ENCODE peak calls at places on chromosomes 3 and 15, in five cellular contexts. P is T follicular helper cell; Y is NCI-H2171 treated with DMSO at 0.1 percent for 48 hours; T is natural killer cell treated with Interleukin-12 subunit alpha and Interleukin-12 subunit beta and Interleukin-15 and Interleukin-18, amount 100 ng/mL, for 72 hours; M is mammary epithelial cell. X is an unnamed sample.

GRCh38 chr3:171532294-171532693 is 72.1 kb upstream of the TNIK start:
- DNase-seq in M (no peak), T (no peak), Y (no peak), P (no peak), X (no peak)

GRCh38 chr3:72306800-72307341 is 521.9 kb upstream of the PROK2 start:
- DNase-seq in P (no peak), Y (peak), M (no peak), T (no peak), X (no peak)

GRCh38 chr15:36356978-36357582 is 222.3 kb upstream of the CDIN1 start:
- DNase-seq in M (no peak), P (no peak), T (no peak), Y (no peak), X (no peak)

GRCh38 chr3:41682996-41683395 is 278.9 kb downstream of the ULK4 start:
- DNase-seq in Y (no peak), P (no peak), T (no peak), M (peak), X (no peak)

GRCh38 chr3:193970773-193971206 is 165.2 kb upstream of the HES1 start:
- DNase-seq in T (no peak), M (peak), P (no peak), Y (no peak), X (no peak)

GRCh38 chr3:123378409-123378915 is 70.4 kb downstream of the ADCY5 start:
- DNase-seq in Y (no peak), T (no peak), P (no peak), M (no peak), X (no peak)

GRCh38 chr3:169345662-169346331 is 317.7 kb downstream of the MECOM start:
- DNase-seq in P (no peak), T (no peak), Y (no peak), M (peak), X (no peak)

GRCh38 chr3:80769683-80770082 is 991.8 kb downstream of the GBE1 start:
- DNase-seq in M (no peak), T (no peak), Y (no peak), P (no peak), X (no peak)

GRCh38 chr15:40337597-40337996 is 3.1 kb downstream of the CCDC9B start:
- DNase-seq in M (no peak), P (no peak), T (no peak), Y (no peak), X (no peak)

GRCh38 chr3:5811051-5811450 is 623.5 kb downstream of the EDEM1 start:
- DNase-seq in Y (no peak), T (no peak), P (no peak), M (no peak), X (no peak)

GRCh38 chr3:106440672-106441071 is 571.9 kb upstream of the CBLB start:
- DNase-seq in T (no peak), Y (no peak), M (no peak), P (no peak), X (no peak)

GRCh38 chr3:44962606-44963393 is 13.2 kb downstream of the ZDHHC3 start:
- DNase-seq in T (no peak), Y (no peak), M (peak), P (no peak), X (no peak)

GRCh38 chr3:9149566-9149965 is 99.9 kb downstream of the SRGAP3 start:
- DNase-seq in T (no peak), P (no peak), Y (no peak), M (peak), X (no peak)

GRCh38 chr3:129824926-129825541 is 68.5 kb downstream of the TMCC1 start:
- DNase-seq in Y (peak), T (no peak), P (peak), M (peak), X (peak)

GRCh38 chr15:31504462-31504839 is 177.8 kb downstream of the KLF13 start:
- DNase-seq in Y (no peak), P (no peak), M (peak), T (no peak), X (no peak)

GRCh38 chr15:41966414-41966812 is 5.9 kb downstream of the EHD4 start:
- DNase-seq in T (no peak), M (no peak), Y (no peak), P (no peak), X (no peak)

GRCh38 chr15:89863918-89864317 is 29.9 kb downstream of the AP3S2 start:
- DNase-seq in M (no peak), P (no peak), T (no peak), Y (no peak), X (no peak)

GRCh38 chr3:839981-840380 is 252.8 kb upstream of the CNTN6 start:
- DNase-seq in M (no peak), T (no peak), P (no peak), Y (no peak), X (no peak)

GRCh38 chr3:100107227-100107626 is 7.1 kb downstream of the FILIP1L start:
- DNase-seq in M (peak), Y (peak), P (no peak), T (no peak), X (no peak)

GRCh38 chr15:25251700-25252390 is 187.0 kb downstream of the UBE3A start:
- DNase-seq in P (no peak), T (no peak), M (no peak), Y (no peak), X (no peak)

GRCh38 chr15:58038426-58039106 is 26.9 kb downstream of the ALDH1A2 start:
- DNase-seq in P (no peak), T (no peak), M (peak), Y (peak), X (peak)

GRCh38 chr3:122947621-122948202 is 79.9 kb downstream of the SEMA5B start:
- DNase-seq in M (no peak), Y (no peak), T (no peak), P (no peak), X (no peak)

GRCh38 chr15:67542462-67543347 is at the start of gene MAP2K5:
- DNase-seq in P (peak), T (peak), Y (peak), M (peak), X (peak)

GRCh38 chr3:52894756-52895155 is 2.6 kb downstream of the STIMATE start:
- DNase-seq in M (no peak), Y (no peak), P (no peak), T (no peak), X (no peak)

GRCh38 chr3:124168271-124168670 is 176.3 kb upstream of the ROPN1 start:
- DNase-seq in T (no peak), M (peak), Y (no peak), P (no peak), X (no peak)

GRCh38 chr3:52742418-52743041 is 28.2 kb downstream of the NEK4 start:
- DNase-seq in T (no peak), Y (peak), P (no peak), M (peak), X (peak)

GRCh38 chr3:156694536-156694935 is 20.1 kb downstream of the TIPARP start:
- DNase-seq in P (no peak), T (no peak), Y (no peak), M (no peak), X (no peak)

GRCh38 chr3:9778102-9778501 is 8.4 kb upstream of the CAMK1 start:
- DNase-seq in Y (no peak), M (peak), P (no peak), T (peak), X (no peak)

GRCh38 chr3:171000281-171000680 is 26.2 kb downstream of the SLC2A2 start:
- DNase-seq in Y (no peak), M (peak), P (no peak), T (no peak), X (no peak)

GRCh38 chr3:69588170-69588569 is 151.1 kb upstream of the MITF start:
- DNase-seq in P (no peak), T (no peak), Y (no peak), M (no peak), X (no peak)

GRCh38 chr15:43509923-43510229 is 7.5 kb upstream of the MAP1A start:
- DNase-seq in Y (no peak), M (no peak), T (no peak), P (no peak), X (no peak)

GRCh38 chr3:196179380-196180308 is 31.6 kb downstream of the ZDHHC19 start:
- DNase-seq in M (peak), T (peak), P (peak), Y (peak), X (peak)

GRCh38 chr3:55330355-55330754 is 156.8 kb downstream of the WNT5A start:
- DNase-seq in T (no peak), M (peak), P (no peak), Y (no peak), X (no peak)

GRCh38 chr3:147799601-147800000 is 390.4 kb downstream of the ZIC1 start:
- DNase-seq in M (no peak), T (no peak), Y (no peak), P (no peak), X (no peak)

GRCh38 chr15:81909229-81910087 is 136.4 kb downstream of the MEX3B start:
- DNase-seq in M (no peak), Y (no peak), P (no peak), T (no peak), X (no peak)

GRCh38 chr15:88900309-88900981 is 5.1 kb upstream of the HAPLN3 start:
- DNase-seq in P (no peak), M (no peak), T (no peak), Y (no peak), X (no peak)

GRCh38 chr15:48352474-48353072 is 21.3 kb downstream of the DUT start:
- DNase-seq in Y (peak), M (peak), P (peak), T (peak), X (peak)

GRCh38 chr15:84817461-84818081 is 415 bp downstream of the ALPK3 start:
- DNase-seq in M (no peak), P (no peak), T (no peak), Y (no peak), X (no peak)

GRCh38 chr3:73622135-73622534 is 2.6 kb downstream of the PDZRN3 start:
- DNase-seq in P (no peak), M (no peak), Y (peak), T (no peak), X (peak)

GRCh38 chr15:63805993-63806980 is 27.5 kb downstream of the HERC1 start:
- DNase-seq in M (no peak), Y (no peak), P (no peak), T (no peak), X (no peak)

X was measured in NCI-H1694 treated with DMSO at 0.1 percent for 48 hours.